ENCODE peak calls at places on chromosome 16, in nine cellular contexts. L is stimulated activated CD8-positive, alpha-beta memory T cell treated with anti-CD3 and anti-CD28 coated beads, Interleukin-7, amount 100 ng/mL, for 1 hour; F is cardiac fibroblast; C is activated CD4-positive, alpha-beta memory T cell treated with anti-CD3 and anti-CD28 coated beads, Interleukin-2, amount 10 ng/mL, durations not matched to agents 7 days and 5 days; Y is naive thymus-derived CD4-positive, alpha-beta T cell; Q is HFF-Myc; R is SK-N-SH; P is colonic mucosa; X is activated CD4-positive, CD25-positive, alpha-beta regulatory T cell. K is an unnamed sample.

GRCh38 chr16:27818231-27818630 is 245.3 kb downstream of the GSG1L start:
- DNase-seq in L (no peak), C (no peak), F (no peak), P (no peak), Y (no peak), R (no peak), Q (no peak), X (no peak), K (no peak)

GRCh38 chr16:87581867-87582220 is 20.5 kb upstream of the JPH3 start:
- DNase-seq in R (peak), C (no peak), Q (peak), L (no peak), P (peak), X (no peak), F (peak), Y (no peak), K (peak)

GRCh38 chr16:83887088-83887487 is 11.8 kb upstream of the MLYCD start:
- DNase-seq in Y (no peak), F (peak), C (no peak), L (no peak), R (no peak), X (no peak), P (no peak), Q (no peak), K (no peak)

GRCh38 chr16:87143661-87144121 is 173.5 kb downstream of the C16orf95 start:
- DNase-seq in R (no peak), X (no peak), F (no peak), P (no peak), C (no peak), L (no peak), Q (no peak), Y (no peak), K (no peak)

GRCh38 chr16:56382901-56383355 is 42.4 kb downstream of the AMFR start:
- DNase-seq in L (no peak), C (no peak), R (no peak), F (no peak), Q (no peak), P (no peak), X (no peak), Y (no peak), K (no peak)

GRCh38 chr16:3767333-3767977 is 50.1 kb upstream of the TRAP1 start:
- DNase-seq in L (no peak), R (no peak), C (no peak), F (no peak), Y (no peak), P (no peak), X (no peak), Q (no peak), K (no peak)

GRCh38 chr16:80029706-80030481 is 429.4 kb upstream of the MAF start:
- DNase-seq in F (no peak), Q (no peak), C (no peak), X (no peak), P (no peak), L (no peak), R (no peak), Y (no peak), K (no peak)

GRCh38 chr16:69417537-69418199 is 6.8 kb upstream of the CYB5B start:
- DNase-seq in F (no peak), L (no peak), R (no peak), C (no peak), P (no peak), X (no peak), Q (no peak), Y (no peak), K (no peak)

GRCh38 chr16:50292566-50292948 is 26.2 kb downstream of the ADCY7 start:
- DNase-seq in F (no peak), R (no peak), P (no peak), C (no peak), X (no peak), Q (no peak), L (no peak), Y (no peak), K (no peak)